ENCODE peak calls at places on chromosomes 5 and 9, in eight cellular contexts. One of them, this sample, is unnamed.

GRCh38 chr9:33172735-33173238 is 5.7 kb upstream of the B4GALT1 start:
- DNase-seq in cardiac fibroblast: peak
- DNase-seq in AG04450: no peak
- DNase-seq in adrenal gland: no peak
- DNase-seq in left ventricle myocardium inferior: no peak
- DNase-seq in epithelial cell of esophagus: no peak
- DNase-seq in naive thymus-derived CD4-positive, alpha-beta T cell: no peak
- DNase-seq in HCT116: no peak
- DNase-seq in this sample: no peak

GRCh38 chr5:172671091-172671490 is 30.0 kb downstream of the NEURL1B start:
- DNase-seq in cardiac fibroblast: no peak
- DNase-seq in AG04450: no peak
- DNase-seq in adrenal gland: no peak
- DNase-seq in left ventricle myocardium inferior: no peak
- DNase-seq in epithelial cell of esophagus: no peak
- DNase-seq in naive thymus-derived CD4-positive, alpha-beta T cell: no peak
- DNase-seq in HCT116: no peak
- DNase-seq in this sample: no peak

GRCh38 chr9:106920701-106921283 is 57.8 kb downstream of the ZNF462 start:
- DNase-seq in cardiac fibroblast: peak
- DNase-seq in AG04450: no peak
- DNase-seq in adrenal gland: peak
- DNase-seq in left ventricle myocardium inferior: no peak
- DNase-seq in epithelial cell of esophagus: peak
- DNase-seq in naive thymus-derived CD4-positive, alpha-beta T cell: no peak
- DNase-seq in HCT116: peak
- DNase-seq in this sample: no peak

GRCh38 chr9:136901516-136902258 is 15.4 kb downstream of the TRAF2 start:
- DNase-seq in cardiac fibroblast: no peak
- DNase-seq in AG04450: no peak
- DNase-seq in adrenal gland: no peak
- DNase-seq in left ventricle myocardium inferior: no peak
- DNase-seq in epithelial cell of esophagus: peak
- DNase-seq in naive thymus-derived CD4-positive, alpha-beta T cell: peak
- DNase-seq in HCT116: peak
- DNase-seq in this sample: no peak

GRCh38 chr9:122095010-122095767 is 2.1 kb upstream of the TTLL11 start:
- DNase-seq in cardiac fibroblast: peak
- DNase-seq in AG04450: no peak
- DNase-seq in adrenal gland: peak
- DNase-seq in left ventricle myocardium inferior: no peak
- DNase-seq in epithelial cell of esophagus: peak
- DNase-seq in naive thymus-derived CD4-positive, alpha-beta T cell: peak
- DNase-seq in HCT116: peak
- DNase-seq in this sample: peak

GRCh38 chr5:136638084-136638483 is 272.7 kb upstream of the TRPC7 start:
- DNase-seq in cardiac fibroblast: no peak
- DNase-seq in AG04450: no peak
- DNase-seq in adrenal gland: no peak
- DNase-seq in left ventricle myocardium inferior: no peak
- DNase-seq in epithelial cell of esophagus: no peak
- DNase-seq in naive thymus-derived CD4-positive, alpha-beta T cell: no peak
- DNase-seq in HCT116: no peak
- DNase-seq in this sample: no peak

GRCh38 chr9:97982719-97983523 is at the start of gene ANP32B:
- DNase-seq in cardiac fibroblast: peak
- DNase-seq in AG04450: peak
- DNase-seq in adrenal gland: peak
- DNase-seq in left ventricle myocardium inferior: peak
- DNase-seq in epithelial cell of esophagus: peak
- DNase-seq in naive thymus-derived CD4-positive, alpha-beta T cell: peak
- DNase-seq in HCT116: peak
- DNase-seq in this sample: peak

GRCh38 chr5:55427157-55427556 is 107.6 kb downstream of the PLPP1 start:
- DNase-seq in cardiac fibroblast: peak
- DNase-seq in AG04450: peak
- DNase-seq in adrenal gland: peak
- DNase-seq in left ventricle myocardium inferior: no peak
- DNase-seq in epithelial cell of esophagus: no peak
- DNase-seq in naive thymus-derived CD4-positive, alpha-beta T cell: no peak
- DNase-seq in HCT116: no peak
- DNase-seq in this sample: peak

GRCh38 chr5:113806250-113806649 is 292.8 kb downstream of the YTHDC2 start:
- DNase-seq in cardiac fibroblast: peak
- DNase-seq in AG04450: no peak
- DNase-seq in adrenal gland: no peak
- DNase-seq in left ventricle myocardium inferior: no peak
- DNase-seq in epithelial cell of esophagus: peak
- DNase-seq in naive thymus-derived CD4-positive, alpha-beta T cell: no peak
- DNase-seq in HCT116: no peak
- DNase-seq in this sample: peak

GRCh38 chr9:110058304-110058953 is 149.5 kb downstream of the C9orf152 start:
- DNase-seq in cardiac fibroblast: peak
- DNase-seq in AG04450: no peak
- DNase-seq in adrenal gland: peak
- DNase-seq in left ventricle myocardium inferior: no peak
- DNase-seq in epithelial cell of esophagus: peak
- DNase-seq in naive thymus-derived CD4-positive, alpha-beta T cell: peak
- DNase-seq in HCT116: peak
- DNase-seq in this sample: peak

GRCh38 chr5:142131394-142131793 is 22.8 kb downstream of the NDFIP1 start:
- DNase-seq in cardiac fibroblast: no peak
- DNase-seq in AG04450: no peak
- DNase-seq in adrenal gland: no peak
- DNase-seq in left ventricle myocardium inferior: no peak
- DNase-seq in epithelial cell of esophagus: no peak
- DNase-seq in naive thymus-derived CD4-positive, alpha-beta T cell: no peak
- DNase-seq in HCT116: no peak
- DNase-seq in this sample: no peak

GRCh38 chr5:72503888-72504491 is 3.2 kb downstream of the ZNF366 start:
- DNase-seq in cardiac fibroblast: peak
- DNase-seq in AG04450: no peak
- DNase-seq in adrenal gland: no peak
- DNase-seq in left ventricle myocardium inferior: no peak
- DNase-seq in epithelial cell of esophagus: no peak
- DNase-seq in naive thymus-derived CD4-positive, alpha-beta T cell: no peak
- DNase-seq in HCT116: no peak
- DNase-seq in this sample: no peak

GRCh38 chr5:157295247-157295646 is 29.3 kb downstream of the CYFIP2 start:
- DNase-seq in cardiac fibroblast: no peak
- DNase-seq in AG04450: no peak
- DNase-seq in adrenal gland: no peak
- DNase-seq in left ventricle myocardium inferior: no peak
- DNase-seq in epithelial cell of esophagus: no peak
- DNase-seq in naive thymus-derived CD4-positive, alpha-beta T cell: no peak
- DNase-seq in HCT116: no peak
- DNase-seq in this sample: peak

GRCh38 chr9:134846699-134847098 is 33.9 kb upstream of the FCN2 start:
- DNase-seq in cardiac fibroblast: no peak
- DNase-seq in AG04450: no peak
- DNase-seq in adrenal gland: no peak
- DNase-seq in left ventricle myocardium inferior: no peak
- DNase-seq in epithelial cell of esophagus: no peak
- DNase-seq in naive thymus-derived CD4-positive, alpha-beta T cell: no peak
- DNase-seq in HCT116: no peak
- DNase-seq in this sample: no peak

GRCh38 chr9:134844821-134845220 is 35.8 kb upstream of the FCN2 start:
- DNase-seq in cardiac fibroblast: no peak
- DNase-seq in AG04450: no peak
- DNase-seq in adrenal gland: no peak
- DNase-seq in left ventricle myocardium inferior: no peak
- DNase-seq in epithelial cell of esophagus: no peak
- DNase-seq in naive thymus-derived CD4-positive, alpha-beta T cell: no peak
- DNase-seq in HCT116: no peak
- DNase-seq in this sample: no peak

GRCh38 chr9:134847138-134847537 is 33.5 kb upstream of the FCN2 start:
- DNase-seq in cardiac fibroblast: no peak
- DNase-seq in AG04450: no peak
- DNase-seq in adrenal gland: no peak
- DNase-seq in left ventricle myocardium inferior: no peak
- DNase-seq in epithelial cell of esophagus: no peak
- DNase-seq in naive thymus-derived CD4-positive, alpha-beta T cell: no peak
- DNase-seq in HCT116: no peak
- DNase-seq in this sample: no peak

GRCh38 chr9:134847752-134848432 is 32.7 kb upstream of the FCN2 start:
- DNase-seq in cardiac fibroblast: no peak
- DNase-seq in AG04450: no peak
- DNase-seq in adrenal gland: peak
- DNase-seq in left ventricle myocardium inferior: no peak
- DNase-seq in epithelial cell of esophagus: no peak
- DNase-seq in naive thymus-derived CD4-positive, alpha-beta T cell: no peak
- DNase-seq in HCT116: no peak
- DNase-seq in this sample: no peak

GRCh38 chr9:134846187-134846586 is 34.4 kb upstream of the FCN2 start:
- DNase-seq in cardiac fibroblast: no peak
- DNase-seq in AG04450: no peak
- DNase-seq in adrenal gland: no peak
- DNase-seq in left ventricle myocardium inferior: no peak
- DNase-seq in epithelial cell of esophagus: no peak
- DNase-seq in naive thymus-derived CD4-positive, alpha-beta T cell: no peak
- DNase-seq in HCT116: no peak
- DNase-seq in this sample: no peak
- H3K4me3 ChIP-seq in cardiac fibroblast: no peak
- H3K4me3 ChIP-seq in AG04450: no peak
- H3K4me3 ChIP-seq in adrenal gland: no peak
- H3K4me3 ChIP-seq in left ventricle myocardium inferior: no peak
- H3K4me3 ChIP-seq in epithelial cell of esophagus: no peak
- H3K4me3 ChIP-seq in naive thymus-derived CD4-positive, alpha-beta T cell: no peak
- H3K4me3 ChIP-seq in HCT116: no peak
- H3K4me3 ChIP-seq in this sample: no peak

GRCh38 chr5:42718591-42718990 is 38.0 kb upstream of the CCDC152 start:
- DNase-seq in cardiac fibroblast: peak
- DNase-seq in AG04450: no peak
- DNase-seq in adrenal gland: no peak
- DNase-seq in left ventricle myocardium inferior: no peak
- DNase-seq in epithelial cell of esophagus: peak
- DNase-seq in naive thymus-derived CD4-positive, alpha-beta T cell: no peak
- DNase-seq in HCT116: no peak
- DNase-seq in this sample: no peak

GRCh38 chr5:42721484-42721883 is 35.1 kb upstream of the CCDC152 start:
- DNase-seq in cardiac fibroblast: no peak
- DNase-seq in AG04450: no peak
- DNase-seq in adrenal gland: no peak
- DNase-seq in left ventricle myocardium inferior: no peak
- DNase-seq in epithelial cell of esophagus: no peak
- DNase-seq in naive thymus-derived CD4-positive, alpha-beta T cell: no peak
- DNase-seq in HCT116: no peak
- DNase-seq in this sample: no peak

GRCh38 chr5:42715791-42716190 is 40.8 kb upstream of the CCDC152 start:
- DNase-seq in cardiac fibroblast: no peak
- DNase-seq in AG04450: no peak
- DNase-seq in adrenal gland: no peak
- DNase-seq in left ventricle myocardium inferior: no peak
- DNase-seq in epithelial cell of esophagus: no peak
- DNase-seq in naive thymus-derived CD4-positive, alpha-beta T cell: no peak
- DNase-seq in HCT116: no peak
- DNase-seq in this sample: no peak

GRCh38 chr5:42720242-42720641 is 36.4 kb upstream of the CCDC152 start:
- DNase-seq in cardiac fibroblast: no peak
- DNase-seq in AG04450: no peak
- DNase-seq in adrenal gland: no peak
- DNase-seq in left ventricle myocardium inferior: no peak
- DNase-seq in epithelial cell of esophagus: no peak
- DNase-seq in naive thymus-derived CD4-positive, alpha-beta T cell: no peak
- DNase-seq in HCT116: no peak
- DNase-seq in this sample: no peak

DNA sequence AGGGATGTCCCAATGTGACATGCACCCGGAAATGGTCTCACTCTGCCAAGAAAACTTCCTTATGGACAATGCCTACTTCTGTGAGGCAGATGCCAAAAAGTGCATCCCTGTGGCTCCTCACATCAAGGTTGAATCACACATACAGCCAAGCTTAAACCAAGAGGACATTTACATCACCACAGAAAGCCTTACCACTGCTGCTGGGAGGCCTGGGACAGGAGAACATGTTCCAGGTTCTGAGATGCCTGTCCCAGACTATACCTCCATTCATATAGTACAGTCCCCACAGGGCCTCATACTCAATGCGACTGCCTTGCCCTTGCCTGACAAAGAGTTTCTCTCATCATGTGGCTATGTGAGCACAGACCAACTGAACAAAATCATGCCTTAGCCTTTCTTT is 37.6 kb upstream of the CCDC152 start:
- DNase-seq in cardiac fibroblast: no peak
- DNase-seq in AG04450: no peak
- DNase-seq in adrenal gland: no peak
- DNase-seq in left ventricle myocardium inferior: no peak
- DNase-seq in epithelial cell of esophagus: no peak
- DNase-seq in naive thymus-derived CD4-positive, alpha-beta T cell: no peak
- DNase-seq in HCT116: no peak
- DNase-seq in this sample: no peak
- H3K4me3 ChIP-seq in cardiac fibroblast: no peak
- H3K4me3 ChIP-seq in AG04450: no peak
- H3K4me3 ChIP-seq in adrenal gland: no peak
- H3K4me3 ChIP-seq in left ventricle myocardium inferior: no peak
- H3K4me3 ChIP-seq in epithelial cell of esophagus: no peak
- H3K4me3 ChIP-seq in naive thymus-derived CD4-positive, alpha-beta T cell: no peak
- H3K4me3 ChIP-seq in HCT116: no peak
- H3K4me3 ChIP-seq in this sample: no peak

GRCh38 chr9:130363755-130364404 is 80.9 kb upstream of the ASS1 start:
- DNase-seq in cardiac fibroblast: no peak
- DNase-seq in AG04450: no peak
- DNase-seq in adrenal gland: no peak
- DNase-seq in left ventricle myocardium inferior: no peak
- DNase-seq in epithelial cell of esophagus: no peak
- DNase-seq in naive thymus-derived CD4-positive, alpha-beta T cell: no peak
- DNase-seq in HCT116: no peak
- DNase-seq in this sample: no peak

GRCh38 chr9:130359819-130360218 is 84.9 kb upstream of the ASS1 start:
- DNase-seq in cardiac fibroblast: no peak
- DNase-seq in AG04450: no peak
- DNase-seq in adrenal gland: no peak
- DNase-seq in left ventricle myocardium inferior: no peak
- DNase-seq in epithelial cell of esophagus: no peak
- DNase-seq in naive thymus-derived CD4-positive, alpha-beta T cell: no peak
- DNase-seq in HCT116: no peak
- DNase-seq in this sample: no peak

GRCh38 chr9:130362691-130363090 is 82.1 kb upstream of the ASS1 start:
- DNase-seq in cardiac fibroblast: no peak
- DNase-seq in AG04450: no peak
- DNase-seq in adrenal gland: no peak
- DNase-seq in left ventricle myocardium inferior: no peak
- DNase-seq in epithelial cell of esophagus: no peak
- DNase-seq in naive thymus-derived CD4-positive, alpha-beta T cell: no peak
- DNase-seq in HCT116: no peak
- DNase-seq in this sample: no peak

GRCh38 chr9:130360672-130361071 is 84.1 kb upstream of the ASS1 start:
- DNase-seq in cardiac fibroblast: no peak
- DNase-seq in AG04450: no peak
- DNase-seq in adrenal gland: no peak
- DNase-seq in left ventricle myocardium inferior: no peak
- DNase-seq in epithelial cell of esophagus: no peak
- DNase-seq in naive thymus-derived CD4-positive, alpha-beta T cell: no peak
- DNase-seq in HCT116: no peak
- DNase-seq in this sample: no peak

GRCh38 chr9:130361873-130362362 is 82.8 kb upstream of the ASS1 start:
- DNase-seq in cardiac fibroblast: no peak
- DNase-seq in AG04450: no peak
- DNase-seq in adrenal gland: no peak
- DNase-seq in left ventricle myocardium inferior: no peak
- DNase-seq in epithelial cell of esophagus: no peak
- DNase-seq in naive thymus-derived CD4-positive, alpha-beta T cell: no peak
- DNase-seq in HCT116: no peak
- DNase-seq in this sample: no peak
- H3K4me3 ChIP-seq in cardiac fibroblast: no peak
- H3K4me3 ChIP-seq in AG04450: no peak
- H3K4me3 ChIP-seq in adrenal gland: no peak
- H3K4me3 ChIP-seq in left ventricle myocardium inferior: no peak
- H3K4me3 ChIP-seq in epithelial cell of esophagus: no peak
- H3K4me3 ChIP-seq in naive thymus-derived CD4-positive, alpha-beta T cell: no peak
- H3K4me3 ChIP-seq in HCT116: no peak
- H3K4me3 ChIP-seq in this sample: no peak

GRCh38 chr9:70043285-70043684 is 363 bp upstream of the MAMDC2 start:
- DNase-seq in cardiac fibroblast: no peak
- DNase-seq in AG04450: no peak
- DNase-seq in adrenal gland: no peak
- DNase-seq in left ventricle myocardium inferior: no peak
- DNase-seq in epithelial cell of esophagus: no peak
- DNase-seq in naive thymus-derived CD4-positive, alpha-beta T cell: no peak
- DNase-seq in HCT116: no peak
- DNase-seq in this sample: no peak
- H3K4me3 ChIP-seq in cardiac fibroblast: peak
- H3K4me3 ChIP-seq in AG04450: peak
- H3K4me3 ChIP-seq in adrenal gland: no peak
- H3K4me3 ChIP-seq in left ventricle myocardium inferior: peak
- H3K4me3 ChIP-seq in epithelial cell of esophagus: no peak
- H3K4me3 ChIP-seq in naive thymus-derived CD4-positive, alpha-beta T cell: no peak
- H3K4me3 ChIP-seq in HCT116: peak
- H3K4me3 ChIP-seq in this sample: no peak